ENCODE peak calls at places on chromosome 21, in five cellular contexts. One of them, this sample, is unnamed.

GRCh38 chr21:44991538-44992483 is 52.0 kb downstream of the SLX9 start:
- DNase-seq in Peyer's patch: no peak
- DNase-seq in uterus: no peak
- DNase-seq in NB4: no peak
- DNase-seq in H1: no peak
- DNase-seq in this sample: no peak

GRCh38 chr21:38780879-38781278 is 24.9 kb upstream of the ETS2 start:
- DNase-seq in Peyer's patch: no peak
- DNase-seq in uterus: no peak
- DNase-seq in NB4: no peak
- DNase-seq in H1: no peak
- DNase-seq in this sample: no peak

GRCh38 chr21:36511484-36512227 is 31.7 kb upstream of the CLDN14 start:
- DNase-seq in Peyer's patch: no peak
- DNase-seq in uterus: no peak
- DNase-seq in NB4: no peak
- DNase-seq in H1: no peak
- DNase-seq in this sample: no peak

GRCh38 chr21:25682382-25682781 is 43.3 kb downstream of the JAM2 start:
- DNase-seq in Peyer's patch: no peak
- DNase-seq in uterus: no peak
- DNase-seq in NB4: no peak
- DNase-seq in H1: no peak
- DNase-seq in this sample: no peak

GRCh38 chr21:45228171-45228641 is 59.5 kb downstream of the POFUT2 start:
- DNase-seq in Peyer's patch: no peak
- DNase-seq in uterus: peak; percentile 54
- DNase-seq in NB4: no peak
- DNase-seq in H1: no peak
- DNase-seq in this sample: no peak

GRCh38 chr21:46409641-46410406 is 48.9 kb upstream of the DIP2A start:
- DNase-seq in Peyer's patch: no peak
- DNase-seq in uterus: no peak
- DNase-seq in NB4: no peak
- DNase-seq in H1: no peak
- DNase-seq in this sample: no peak

GRCh38 chr21:8988696-8989095 is 1532.7 kb upstream of the TPTE start:
- DNase-seq in Peyer's patch: no peak
- DNase-seq in uterus: no peak
- DNase-seq in NB4: no peak
- DNase-seq in H1: no peak
- DNase-seq in this sample: no peak

GRCh38 chr21:45505416-45506021 is 36.7 kb downstream of the SLC19A1 start:
- DNase-seq in Peyer's patch: no peak
- DNase-seq in uterus: no peak
- DNase-seq in NB4: no peak
- DNase-seq in H1: no peak
- DNase-seq in this sample: no peak

GRCh38 chr21:15841856-15842564 is 112.2 kb downstream of the USP25 start:
- DNase-seq in Peyer's patch: no peak
- DNase-seq in uterus: no peak
- DNase-seq in NB4: no peak
- DNase-seq in H1: no peak
- DNase-seq in this sample: no peak

GRCh38 chr21:45523411-45524101 is 18.7 kb downstream of the SLC19A1 start:
- DNase-seq in Peyer's patch: peak; percentile 44
- DNase-seq in uterus: no peak
- DNase-seq in NB4: no peak
- DNase-seq in H1: no peak
- DNase-seq in this sample: no peak

GRCh38 chr21:45322960-45323461 is 35.3 kb upstream of the POFUT2 start:
- DNase-seq in Peyer's patch: no peak
- DNase-seq in uterus: no peak
- DNase-seq in NB4: peak; percentile 47
- DNase-seq in H1: no peak
- DNase-seq in this sample: no peak

GRCh38 chr21:46509760-46510159 is 51.1 kb downstream of the DIP2A start:
- DNase-seq in Peyer's patch: peak; percentile 76
- DNase-seq in uterus: no peak
- DNase-seq in NB4: no peak
- DNase-seq in H1: no peak
- DNase-seq in this sample: no peak

GRCh38 chr21:17512245-17513213 is at the start of gene CXADR:
- DNase-seq in Peyer's patch: peak; percentile 92
- DNase-seq in uterus: peak; percentile 44
- DNase-seq in NB4: no peak
- DNase-seq in H1: peak; percentile 59
- DNase-seq in this sample: peak; percentile 86
- TF ChIP-seq POLR2A in Peyer's patch: peak; percentile 95
- TF ChIP-seq POLR2A in uterus: peak; percentile 66
- TF ChIP-seq POLR2A in NB4: no peak
- TF ChIP-seq POLR2A in H1: peak; percentile 81
- TF ChIP-seq POLR2A in this sample: no peak

DNA sequence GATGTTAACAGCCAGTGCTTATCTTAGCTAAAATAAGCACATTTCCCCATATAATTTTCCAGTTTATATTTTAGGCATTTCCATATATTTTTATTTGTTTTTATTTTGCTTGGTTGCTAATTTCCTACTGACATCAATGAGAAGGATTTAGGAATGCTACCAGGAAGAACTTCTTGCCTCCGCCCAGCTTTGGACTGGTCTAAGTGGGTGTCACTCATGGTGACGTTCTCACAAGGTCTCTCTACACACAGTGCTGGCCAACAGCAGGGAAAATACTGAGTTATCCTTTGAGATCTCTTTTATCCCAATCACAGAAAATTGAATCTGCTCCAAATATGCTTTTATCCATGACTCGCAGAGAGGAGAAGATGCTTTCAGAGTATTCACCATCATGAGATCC is 13.2 kb downstream of the MX1 start:
- DNase-seq in Peyer's patch: no peak
- DNase-seq in uterus: no peak
- DNase-seq in NB4: no peak
- DNase-seq in H1: no peak
- DNase-seq in this sample: no peak
- TF ChIP-seq POLR2A in Peyer's patch: no peak
- TF ChIP-seq POLR2A in uterus: no peak
- TF ChIP-seq POLR2A in NB4: no peak
- TF ChIP-seq POLR2A in H1: no peak
- TF ChIP-seq POLR2A in this sample: no peak

GRCh38 chr21:35448876-35449599 is 399.9 kb upstream of the RUNX1 start:
- DNase-seq in Peyer's patch: no peak
- DNase-seq in uterus: no peak
- DNase-seq in NB4: no peak
- DNase-seq in H1: no peak
- DNase-seq in this sample: no peak
- TF ChIP-seq POLR2A in Peyer's patch: no peak
- TF ChIP-seq POLR2A in uterus: no peak
- TF ChIP-seq POLR2A in NB4: no peak
- TF ChIP-seq POLR2A in H1: no peak
- TF ChIP-seq POLR2A in this sample: no peak

GRCh38 chr21:14559144-14559543 is 13.0 kb upstream of the SAMSN1 start:
- DNase-seq in Peyer's patch: no peak
- DNase-seq in uterus: no peak
- DNase-seq in NB4: no peak
- DNase-seq in H1: no peak
- DNase-seq in this sample: no peak

GRCh38 chr21:14560139-14560538 is 14.0 kb upstream of the SAMSN1 start:
- DNase-seq in Peyer's patch: no peak
- DNase-seq in uterus: no peak
- DNase-seq in NB4: no peak
- DNase-seq in H1: no peak
- DNase-seq in this sample: no peak

GRCh38 chr21:14566889-14567288 is 20.8 kb upstream of the SAMSN1 start:
- DNase-seq in Peyer's patch: no peak
- DNase-seq in uterus: no peak
- DNase-seq in NB4: no peak
- DNase-seq in H1: no peak
- DNase-seq in this sample: no peak

GRCh38 chr21:14560555-14560954 is 14.4 kb upstream of the SAMSN1 start:
- DNase-seq in Peyer's patch: no peak
- DNase-seq in uterus: no peak
- DNase-seq in NB4: peak; percentile 47
- DNase-seq in H1: no peak
- DNase-seq in this sample: no peak

DNA sequence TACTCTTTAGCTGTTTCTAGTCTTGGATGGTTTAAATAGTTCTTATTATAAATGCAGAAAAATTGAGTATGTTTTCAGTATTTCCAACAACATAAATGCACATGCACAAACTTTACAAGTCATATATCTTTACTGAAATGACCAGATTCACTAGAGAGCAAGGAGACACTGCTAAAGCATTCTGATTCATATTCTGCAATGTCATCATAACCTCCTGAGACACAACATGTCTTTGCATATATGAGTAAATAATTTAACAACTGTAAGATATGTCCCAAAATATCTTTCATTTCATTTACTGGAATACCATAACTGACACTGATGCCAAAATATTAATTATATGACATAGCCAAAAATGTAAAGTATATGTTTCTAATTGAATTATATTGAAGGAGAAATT is 16.8 kb upstream of the SAMSN1 start:
- DNase-seq in Peyer's patch: no peak
- DNase-seq in uterus: no peak
- DNase-seq in NB4: no peak
- DNase-seq in H1: no peak
- DNase-seq in this sample: no peak
- TF ChIP-seq POLR2A in Peyer's patch: no peak
- TF ChIP-seq POLR2A in uterus: no peak
- TF ChIP-seq POLR2A in NB4: no peak
- TF ChIP-seq POLR2A in H1: no peak
- TF ChIP-seq POLR2A in this sample: no peak

GRCh38 chr21:26966978-26967913 is at the start of gene ADAMTS5:
- DNase-seq in Peyer's patch: peak; percentile 49
- DNase-seq in uterus: peak; percentile 77
- DNase-seq in NB4: peak; percentile 75
- DNase-seq in H1: no peak
- DNase-seq in this sample: peak; percentile 7
- TF ChIP-seq POLR2A in Peyer's patch: peak; percentile 17
- TF ChIP-seq POLR2A in uterus: peak; percentile 61
- TF ChIP-seq POLR2A in NB4: no peak
- TF ChIP-seq POLR2A in H1: no peak
- TF ChIP-seq POLR2A in this sample: no peak

GRCh38 chr21:32727728-32728454 is at the start of gene SYNJ1:
- DNase-seq in Peyer's patch: peak; percentile 97
- DNase-seq in uterus: peak; percentile 94
- DNase-seq in NB4: peak; percentile 96
- DNase-seq in H1: peak; percentile 70
- DNase-seq in this sample: peak; percentile 95
- TF ChIP-seq POLR2A in Peyer's patch: peak; percentile 89
- TF ChIP-seq POLR2A in uterus: peak; percentile 83
- TF ChIP-seq POLR2A in NB4: peak; percentile 11
- TF ChIP-seq POLR2A in H1: no peak
- TF ChIP-seq POLR2A in this sample: no peak

DNA sequence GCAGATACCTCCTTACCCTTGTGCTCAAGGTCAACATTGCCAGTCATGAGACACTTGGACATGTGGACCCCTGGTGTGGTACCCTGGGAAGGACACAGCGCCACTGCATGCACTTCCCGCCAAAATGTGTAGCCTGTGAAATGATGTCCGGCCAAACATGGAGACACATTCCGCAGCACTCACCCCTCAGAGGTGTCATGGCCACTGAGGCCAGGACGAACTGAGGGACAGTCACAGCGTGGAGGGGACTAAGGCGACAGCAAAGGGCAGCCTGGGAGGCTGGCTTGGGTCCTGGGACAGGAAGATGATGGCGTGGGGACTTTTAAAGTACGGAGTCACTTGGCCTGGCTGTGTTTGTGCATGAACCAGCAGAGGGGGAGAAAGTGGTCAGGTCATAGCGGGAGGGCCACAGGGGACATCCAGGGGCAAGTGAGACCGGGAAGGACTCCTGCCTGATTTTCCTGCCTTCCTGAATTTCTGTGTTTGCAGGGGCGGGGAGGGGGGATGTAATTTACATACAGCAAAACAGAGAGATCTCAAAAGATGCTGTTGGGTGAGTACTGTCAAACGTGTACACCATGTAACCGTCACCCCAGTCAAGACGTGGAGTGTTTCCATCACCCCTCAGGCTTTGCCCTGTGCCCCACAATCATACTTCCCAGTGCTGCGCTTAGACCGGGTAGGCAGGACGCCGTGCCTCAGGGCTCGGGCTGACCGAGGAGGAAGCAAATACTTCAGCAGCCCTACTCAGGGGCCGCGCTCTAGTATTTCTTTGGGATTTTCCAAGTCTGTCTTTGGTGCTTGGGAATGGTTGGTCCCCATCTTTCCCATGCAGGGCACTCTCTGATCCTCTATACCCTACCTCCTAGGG is 45.2 kb downstream of the WDR4 start:
- DNase-seq in Peyer's patch: peak; percentile 40
- DNase-seq in uterus: peak; percentile 6
- DNase-seq in NB4: no peak
- DNase-seq in H1: no peak
- DNase-seq in this sample: no peak
- TF ChIP-seq POLR2A in Peyer's patch: no peak
- TF ChIP-seq POLR2A in uterus: no peak
- TF ChIP-seq POLR2A in NB4: no peak
- TF ChIP-seq POLR2A in H1: no peak
- TF ChIP-seq POLR2A in this sample: no peak

This sample was measured in GM12891.